ENCODE peak calls at places on chromosomes 5 and 9, in eight cellular contexts. A, N, W, H, R, S, V and Y are unnamed samples.

GRCh38 chr5:57895766-57896165 is 413.2 kb upstream of the ACTBL2 start:
- DNase-seq in H (no peak), A (no peak), W (no peak), S (no peak), R (no peak), V (peak; percentile 39), N (no peak), Y (no peak)

GRCh38 chr9:1969898-1970297 is 45.2 kb upstream of the SMARCA2 start:
- DNase-seq in S (no peak), H (no peak), N (no peak), V (no peak), R (no peak), W (no peak), A (no peak), Y (no peak)

GRCh38 chr9:82332018-82332773 is 343.6 kb downstream of the SPATA31D1 start:
- DNase-seq in R (peak; percentile 76), A (no peak), S (no peak), H (no peak), W (no peak), N (no peak), V (peak; percentile 74), Y (no peak)

GRCh38 chr5:55601209-55601618 is 66.5 kb upstream of the PLPP1 start:
- DNase-seq in R (peak; percentile 94), W (no peak), V (peak; percentile 84), A (peak; percentile 80), S (no peak), N (no peak), H (peak; percentile 66), Y (peak; percentile 74)

GRCh38 chr9:123003467-123003866 is 30.0 kb upstream of the GPR21 start:
- DNase-seq in W (no peak), R (peak; percentile 43), V (no peak), N (no peak), A (no peak), H (no peak), S (no peak), Y (no peak)

GRCh38 chr9:129549684-129550083 is 71.2 kb downstream of the C9orf50 start:
- DNase-seq in V (no peak), S (no peak), A (peak; percentile 46), N (no peak), W (no peak), R (peak; percentile 50), H (no peak), Y (no peak)

GRCh38 chr9:17611921-17612320 is 33.1 kb downstream of the SH3GL2 start:
- DNase-seq in A (no peak), W (no peak), R (no peak), H (no peak), N (no peak), V (no peak), S (no peak), Y (no peak)

GRCh38 chr9:96423322-96423984 is 5.3 kb upstream of the ZNF367 start:
- DNase-seq in R (no peak), S (no peak), V (no peak), W (no peak), H (no peak), A (no peak), N (no peak), Y (no peak)

GRCh38 chr5:149108651-149109280 is 32.5 kb upstream of the ABLIM3 start:
- DNase-seq in R (peak; percentile 25), A (no peak), N (no peak), H (no peak), W (no peak), V (no peak), S (no peak), Y (no peak)

GRCh38 chr9:92035146-92035545 is 80.1 kb downstream of the SPTLC1 start:
- DNase-seq in W (no peak), R (peak; percentile 31), H (no peak), A (no peak), S (no peak), N (no peak), V (no peak), Y (no peak)

GRCh38 chr9:130992059-130993032 is 16.6 kb upstream of the LAMC3 start:
- DNase-seq in H (no peak), W (no peak), S (no peak), A (no peak), R (no peak), N (no peak), V (no peak), Y (no peak)

GRCh38 chr5:170312666-170313065 is 15.1 kb upstream of the LCP2 start:
- DNase-seq in N (no peak), W (no peak), V (no peak), H (no peak), R (peak; percentile 79), A (no peak), S (peak; percentile 64), Y (no peak)

GRCh38 chr5:171927345-171927941 is 79.0 kb downstream of the FBXW11 start:
- DNase-seq in H (no peak), W (peak; percentile 12), V (no peak), A (no peak), R (peak; percentile 22), S (no peak), N (no peak), Y (no peak)

GRCh38 chr9:4155224-4156026 is 144.4 kb downstream of the GLIS3 start:
- DNase-seq in N (no peak), W (no peak), S (no peak), H (no peak), R (no peak), V (no peak), A (no peak), Y (no peak)

GRCh38 chr9:83706703-83707517 is 848 bp downstream of the UBQLN1 start:
- DNase-seq in H (peak; percentile 49), S (peak; percentile 61), N (peak; percentile 51), A (peak; percentile 30), R (no peak), V (no peak), W (peak; percentile 73), Y (no peak)

GRCh38 chr9:123637940-123638634 is 282.1 kb downstream of the CRB2 start:
- DNase-seq in V (no peak), A (no peak), W (no peak), H (peak; percentile 50), R (no peak), N (no peak), S (peak; percentile 62), Y (no peak)

GRCh38 chr9:127059648-127060365 is 62.6 kb downstream of the ANGPTL2 start:
- DNase-seq in W (peak; percentile 5), N (no peak), R (no peak), S (peak; percentile 36), H (no peak), V (no peak), A (no peak), Y (no peak)

GRCh38 chr5:50420343-50420935 is 20.6 kb downstream of the EMB start:
- DNase-seq in H (no peak), W (no peak), R (no peak), S (no peak), V (no peak), N (no peak), A (no peak), Y (no peak)

GRCh38 chr9:114225534-114226288 is 70.4 kb downstream of the COL27A1 start:
- DNase-seq in A (no peak), N (no peak), H (no peak), W (no peak), S (no peak), V (no peak), R (peak; percentile 74), Y (no peak)

GRCh38 chr9:104743377-104743985 is 4.0 kb upstream of the NIPSNAP3A start:
- DNase-seq in N (peak; percentile 16), S (peak; percentile 77), A (no peak), R (peak; percentile 79), H (no peak), V (peak; percentile 19), W (peak; percentile 75), Y (peak; percentile 27)

GRCh38 chr5:158970569-158971014 is 129.1 kb downstream of the EBF1 start:
- DNase-seq in N (no peak), R (peak; percentile 60), V (no peak), S (no peak), W (no peak), H (no peak), A (no peak), Y (no peak)

GRCh38 chr5:71457106-71457505 is 1.7 kb downstream of the BDP1 start:
- DNase-seq in N (no peak), V (no peak), H (no peak), R (no peak), A (no peak), W (no peak), S (no peak), Y (no peak)

GRCh38 chr5:144048254-144048856 is 122.1 kb downstream of the YIPF5 start:
- DNase-seq in N (no peak), H (no peak), A (no peak), V (no peak), S (no peak), W (no peak), R (no peak), Y (no peak)

GRCh38 chr9:89808076-89808701 is 203.4 kb downstream of the GADD45G start:
- DNase-seq in V (no peak), N (no peak), A (no peak), R (no peak), W (no peak), S (peak; percentile 21), H (peak; percentile 57), Y (no peak)

GRCh38 chr9:98219364-98219716 is 26.9 kb upstream of the CORO2A start:
- DNase-seq in N (no peak), V (no peak), A (no peak), H (no peak), W (no peak), S (no peak), R (no peak), Y (no peak)

GRCh38 chr5:173056783-173057061 is 570 bp downstream of the CREBRF start:
- DNase-seq in S (no peak), W (no peak), R (no peak), N (no peak), H (no peak), A (peak; percentile 84), V (no peak), Y (no peak)

GRCh38 chr9:127509955-127510299 is 58.6 kb downstream of the LRSAM1 start:
- DNase-seq in W (no peak), A (no peak), R (no peak), V (no peak), H (no peak), N (no peak), S (no peak), Y (no peak)

GRCh38 chr5:42949348-42950090 is 90.6 kb downstream of the ANXA2R start:
- DNase-seq in V (no peak), S (peak; percentile 90), H (no peak), R (peak; percentile 55), W (peak; percentile 54), N (peak; percentile 32), A (peak; percentile 46), Y (peak; percentile 81)
- TF ChIP-seq CTCF in V (peak; percentile 59), S (peak; percentile 51), H (no peak), R (peak; percentile 21), W (peak; percentile 45), N (no peak), A (peak; percentile 59), Y (peak; percentile 59)

GRCh38 chr9:136942881-136943230 is 1.7 kb downstream of the FBXW5 start:
- DNase-seq in S (no peak), R (no peak), H (no peak), W (no peak), A (no peak), V (no peak), N (no peak), Y (no peak)
- H3K4me3 ChIP-seq in S (peak overlapping the region; percentile 94), R (peak overlapping the region; percentile 71), H (no peak overlapping the region), W (no peak overlapping the region), A (peak overlapping the region; percentile 78), V (peak overlapping the region; percentile 96), N (no peak overlapping the region), Y (no peak overlapping the region)

GRCh38 chr5:151890299-151890698 is 34.4 kb downstream of the GLRA1 start:
- DNase-seq in A (no peak), S (no peak), W (no peak), N (no peak), R (no peak), H (no peak), V (no peak), Y (no peak)
- TF ChIP-seq CTCF in A (no peak), S (no peak), W (no peak), N (no peak), R (no peak), H (no peak), V (no peak), Y (no peak)

GRCh38 chr9:72996684-72997314 is 43.9 kb upstream of the ALDH1A1 start:
- DNase-seq in S (no peak), H (no peak), R (no peak), W (no peak), V (no peak), N (no peak), A (no peak), Y (no peak)
- H3K4me3 ChIP-seq in S (no peak overlapping the region), H (no peak overlapping the region), R (no peak overlapping the region), W (no peak overlapping the region), V (no peak overlapping the region), N (no peak overlapping the region), A (no peak overlapping the region), Y (no peak overlapping the region)